ENCODE peak calls at places on chromosomes 5 and 9, in ten cellular contexts. W is SK-N-SH; O is astrocyte; N is AG04449; K is activated B cell treated with CpG ODN at 0.5 μM for 24 hours; X is adrenal gland; T is CD4-positive, alpha-beta T cell; S is RWPE1; P is left ventricle myocardium inferior; G is heart left ventricle. C is an unnamed sample.
A peak's percentile ranks its signal among the peaks of the same experiment; 100 is the strongest.

GRCh38 chr5:163887854-163888253 is 382.4 kb downstream of the MAT2B start:
- DNase-seq in N (no peak), W (no peak), K (no peak), P (no peak), X (no peak), T (no peak), G (no peak), S (no peak), O (no peak), C (no peak)

GRCh38 chr9:127144670-127145458 is 22.4 kb upstream of the ANGPTL2 start:
- DNase-seq in O (no peak), K (no peak), P (peak; percentile 59), N (no peak), W (no peak), X (peak; percentile 9), T (no peak), S (no peak), G (peak; percentile 48), C (no peak)

GRCh38 chr5:35803221-35803651 is 53.5 kb upstream of the IL7R start:
- DNase-seq in O (peak; percentile 49), P (peak; percentile 15), X (peak; percentile 34), G (peak; percentile 30), T (peak; percentile 22), S (no peak), N (no peak), K (no peak), W (peak; percentile 71), C (peak; percentile 63)

GRCh38 chr5:1008451-1009358 is at the start of gene NKD2:
- DNase-seq in P (peak; percentile 25), N (no peak), O (no peak), W (peak; percentile 93), S (peak; percentile 49), T (no peak), G (peak; percentile 38), K (peak; percentile 64), X (peak; percentile 20), C (no peak)

GRCh38 chr5:164597293-164597900 is 1092.0 kb downstream of the MAT2B start:
- DNase-seq in P (no peak), T (no peak), G (no peak), W (no peak), N (no peak), X (no peak), O (no peak), K (no peak), S (peak; percentile 13), C (no peak)

GRCh38 chr5:143101740-143102386 is 301.6 kb downstream of the NR3C1 start:
- DNase-seq in W (peak; percentile 34), K (no peak), G (no peak), N (no peak), O (no peak), P (no peak), S (no peak), T (no peak), X (no peak), C (no peak)

GRCh38 chr9:33638516-33638915 is 114.5 kb downstream of the ANKRD18B start:
- DNase-seq in W (no peak), X (no peak), S (no peak), N (no peak), K (no peak), T (no peak), P (no peak), G (no peak), O (no peak), C (no peak)

GRCh38 chr9:96294146-96294545 is 7.8 kb downstream of the HSD17B3 start:
- DNase-seq in P (no peak), S (no peak), G (no peak), W (no peak), O (no peak), T (no peak), X (no peak), N (no peak), K (no peak), C (no peak)

GRCh38 chr5:100794844-100795243 is 108.2 kb downstream of the ST8SIA4 start:
- DNase-seq in T (no peak), P (no peak), G (no peak), X (no peak), W (no peak), O (no peak), K (no peak), S (no peak), N (no peak), C (no peak)

DNA sequence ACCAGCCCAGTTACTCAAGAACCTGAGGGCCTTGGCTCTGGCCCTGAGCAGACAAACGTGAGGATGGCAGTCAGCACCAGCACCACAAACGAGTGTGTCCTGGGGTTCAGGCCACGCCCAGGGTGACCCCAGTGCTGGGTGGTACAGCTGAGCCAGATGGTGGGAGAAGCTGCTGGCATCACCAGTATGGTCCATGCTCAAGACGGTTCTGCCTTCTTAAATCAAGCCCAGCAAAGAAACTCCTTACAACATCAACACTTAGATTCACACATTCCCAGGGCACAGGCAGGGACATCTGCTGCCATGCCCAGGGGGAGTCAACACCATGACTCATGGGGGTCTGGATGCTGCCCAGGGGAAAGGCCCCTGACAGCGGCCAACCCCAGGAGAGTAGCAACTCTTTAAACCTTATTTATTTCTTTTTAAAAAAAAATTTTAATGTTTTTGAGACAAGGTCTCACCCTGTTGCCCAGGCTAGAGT is 31.3 kb downstream of the IPPK start:
- DNase-seq in T (no peak), N (no peak), K (no peak), S (no peak), G (no peak), O (no peak), W (no peak), X (no peak), P (no peak), C (no peak)
- TF ChIP-seq CTCF in T (no peak), N (no peak), K (no peak), S (no peak), G (no peak), O (no peak), W (no peak), X (no peak), P (no peak), C (no peak)

GRCh38 chr9:134168731-134169130 is 4.4 kb upstream of the RNU6ATAC start:
- DNase-seq in K (no peak), X (no peak), S (no peak), N (no peak), T (no peak), P (no peak), G (no peak), W (no peak), O (no peak), C (no peak)
- TF ChIP-seq CTCF in K (no peak), X (no peak), S (peak; percentile 20), N (no peak), T (no peak), P (no peak), G (no peak), W (peak; percentile 34), O (peak; percentile 19), C (no peak)

DNA sequence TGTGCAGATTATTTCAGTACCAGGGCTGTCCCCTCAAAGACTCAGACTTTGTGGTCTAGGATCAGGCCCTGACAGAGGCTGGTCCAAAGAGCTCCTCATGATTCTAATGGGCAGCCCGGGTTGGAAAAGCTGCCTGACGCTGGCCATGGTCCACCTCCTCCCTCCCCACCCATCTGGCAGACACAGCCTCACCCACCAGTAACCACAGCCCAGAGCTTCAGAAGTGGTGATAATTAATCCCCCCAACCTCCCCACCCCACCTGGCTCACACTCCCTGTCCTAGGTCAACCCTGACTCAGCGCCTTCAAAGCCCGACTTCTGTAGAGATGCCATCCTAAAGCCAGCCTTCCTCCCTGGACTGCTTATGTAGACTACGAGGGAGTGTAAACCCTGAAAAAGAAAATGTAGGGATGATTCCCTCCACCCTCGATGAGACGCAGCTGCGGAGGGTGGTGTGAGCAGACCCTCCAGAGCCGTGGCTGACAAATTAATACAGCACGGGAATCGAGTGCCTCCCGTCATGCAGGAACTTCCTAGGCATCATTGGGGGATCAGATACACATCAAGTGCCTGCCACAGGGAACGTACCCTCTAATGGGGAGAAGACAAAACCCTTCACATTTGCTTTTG is 7.0 kb downstream of the UBE2QL1 start:
- DNase-seq in X (no peak), P (no peak), T (no peak), G (no peak), W (no peak), O (no peak), S (no peak), K (no peak), N (no peak), C (no peak)
- TF ChIP-seq CTCF in X (no peak), P (no peak), T (no peak), G (no peak), W (no peak), O (no peak), S (no peak), K (no peak), N (no peak), C (no peak)

GRCh38 chr9:20407013-20407412 is 215.3 kb downstream of the MLLT3 start:
- DNase-seq in T (no peak), O (no peak), N (no peak), X (no peak), W (no peak), P (no peak), G (no peak), K (no peak), S (no peak), C (no peak)
- TF ChIP-seq CTCF in T (no peak), O (no peak), N (no peak), X (no peak), W (no peak), P (no peak), G (peak; percentile 11), K (no peak), S (no peak), C (no peak)

C was measured in AG09319.